ENCODE peak calls at places on chromosomes 16 and 17, in eight cellular contexts. One of them, this sample, is unnamed.

GRCh38 chr17:5092139-5093010 is 14.1 kb downstream of the ZFP3 start:
- DNase-seq in endothelial cell: no peak
- DNase-seq in Panc1: no peak
- DNase-seq in neural crest cell: no peak
- DNase-seq in stomach: no peak
- DNase-seq in osteocyte: no peak
- DNase-seq in mucosa of descending colon: no peak
- DNase-seq in PC-9: no peak
- DNase-seq in this sample: no peak

GRCh38 chr17:43010667-43011308 is 4.2 kb downstream of the IFI35 start:
- DNase-seq in endothelial cell: no peak
- DNase-seq in Panc1: no peak
- DNase-seq in neural crest cell: no peak
- DNase-seq in stomach: no peak
- DNase-seq in osteocyte: no peak
- DNase-seq in mucosa of descending colon: peak
- DNase-seq in PC-9: peak
- DNase-seq in this sample: no peak

GRCh38 chr16:88936913-88937666 is 39.9 kb downstream of the CBFA2T3 start:
- DNase-seq in endothelial cell: no peak
- DNase-seq in Panc1: no peak
- DNase-seq in neural crest cell: no peak
- DNase-seq in stomach: no peak
- DNase-seq in osteocyte: no peak
- DNase-seq in mucosa of descending colon: no peak
- DNase-seq in PC-9: no peak
- DNase-seq in this sample: no peak

GRCh38 chr17:77580531-77580930 is 378.0 kb upstream of the TNRC6C start:
- DNase-seq in endothelial cell: no peak
- DNase-seq in Panc1: no peak
- DNase-seq in neural crest cell: no peak
- DNase-seq in stomach: no peak
- DNase-seq in osteocyte: no peak
- DNase-seq in mucosa of descending colon: no peak
- DNase-seq in PC-9: no peak
- DNase-seq in this sample: no peak

GRCh38 chr17:73503560-73503959 is 140.7 kb downstream of the SDK2 start:
- DNase-seq in endothelial cell: no peak
- DNase-seq in Panc1: no peak
- DNase-seq in neural crest cell: no peak
- DNase-seq in stomach: no peak
- DNase-seq in osteocyte: no peak
- DNase-seq in mucosa of descending colon: no peak
- DNase-seq in PC-9: no peak
- DNase-seq in this sample: no peak

GRCh38 chr17:11917415-11917814 is 79.9 kb downstream of the ZNF18 start:
- DNase-seq in endothelial cell: no peak
- DNase-seq in Panc1: no peak
- DNase-seq in neural crest cell: no peak
- DNase-seq in stomach: no peak
- DNase-seq in osteocyte: no peak
- DNase-seq in mucosa of descending colon: no peak
- DNase-seq in PC-9: no peak
- DNase-seq in this sample: no peak

GRCh38 chr16:57361384-57361783 is 2.8 kb downstream of the CCL22 start:
- DNase-seq in endothelial cell: no peak
- DNase-seq in Panc1: no peak
- DNase-seq in neural crest cell: no peak
- DNase-seq in stomach: peak
- DNase-seq in osteocyte: no peak
- DNase-seq in mucosa of descending colon: no peak
- DNase-seq in PC-9: peak
- DNase-seq in this sample: no peak

GRCh38 chr17:39634384-39634871 is 2.5 kb upstream of the STARD3 start:
- DNase-seq in endothelial cell: no peak
- DNase-seq in Panc1: no peak
- DNase-seq in neural crest cell: no peak
- DNase-seq in stomach: no peak
- DNase-seq in osteocyte: no peak
- DNase-seq in mucosa of descending colon: no peak
- DNase-seq in PC-9: no peak
- DNase-seq in this sample: no peak

GRCh38 chr17:49013311-49014205 is 16.4 kb downstream of the IGF2BP1 start:
- DNase-seq in endothelial cell: peak
- DNase-seq in Panc1: no peak
- DNase-seq in neural crest cell: peak
- DNase-seq in stomach: no peak
- DNase-seq in osteocyte: peak
- DNase-seq in mucosa of descending colon: no peak
- DNase-seq in PC-9: no peak
- DNase-seq in this sample: no peak

DNA sequence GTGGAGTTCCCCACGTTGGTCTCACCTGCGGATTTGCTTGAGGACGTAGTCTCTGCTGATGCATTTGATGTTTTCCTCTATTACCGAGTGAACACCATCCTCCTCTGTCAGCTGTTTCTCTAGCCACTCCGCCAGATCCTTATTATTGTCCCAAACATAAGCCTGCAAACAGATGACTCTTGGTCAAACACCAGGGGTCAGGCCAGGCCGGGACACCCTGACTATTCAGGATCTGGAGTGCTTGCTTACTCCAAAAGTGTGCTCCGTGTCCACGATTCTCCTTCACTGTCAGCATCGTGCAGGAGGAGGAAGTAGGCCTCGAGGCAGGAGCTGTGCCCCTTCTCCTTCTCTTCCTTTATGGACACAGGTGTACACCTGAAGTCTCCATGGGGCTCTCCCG is 140.2 kb downstream of the AATF start:
- DNase-seq in endothelial cell: no peak
- DNase-seq in Panc1: no peak
- DNase-seq in neural crest cell: no peak
- DNase-seq in stomach: no peak
- DNase-seq in osteocyte: no peak
- DNase-seq in mucosa of descending colon: no peak
- DNase-seq in PC-9: no peak
- DNase-seq in this sample: no peak
- TF ChIP-seq CTCF in endothelial cell: no peak
- TF ChIP-seq CTCF in Panc1: no peak
- TF ChIP-seq CTCF in neural crest cell: peak
- TF ChIP-seq CTCF in stomach: no peak
- TF ChIP-seq CTCF in osteocyte: no peak
- TF ChIP-seq CTCF in mucosa of descending colon: no peak
- TF ChIP-seq CTCF in PC-9: no peak
- TF ChIP-seq CTCF in this sample: no peak

GRCh38 chr16:24577167-24577566 is 37.8 kb downstream of the RBBP6 start:
- DNase-seq in endothelial cell: peak
- DNase-seq in Panc1: no peak
- DNase-seq in neural crest cell: no peak
- DNase-seq in stomach: no peak
- DNase-seq in osteocyte: no peak
- DNase-seq in mucosa of descending colon: no peak
- DNase-seq in PC-9: no peak
- DNase-seq in this sample: no peak

GRCh38 chr16:24583494-24583893 is 44.1 kb downstream of the RBBP6 start:
- DNase-seq in endothelial cell: no peak
- DNase-seq in Panc1: no peak
- DNase-seq in neural crest cell: no peak
- DNase-seq in stomach: no peak
- DNase-seq in osteocyte: no peak
- DNase-seq in mucosa of descending colon: no peak
- DNase-seq in PC-9: no peak
- DNase-seq in this sample: no peak

GRCh38 chr16:24580665-24581064 is 41.3 kb downstream of the RBBP6 start:
- DNase-seq in endothelial cell: no peak
- DNase-seq in Panc1: peak
- DNase-seq in neural crest cell: no peak
- DNase-seq in stomach: no peak
- DNase-seq in osteocyte: no peak
- DNase-seq in mucosa of descending colon: no peak
- DNase-seq in PC-9: no peak
- DNase-seq in this sample: no peak
- TF ChIP-seq CTCF in endothelial cell: no peak
- TF ChIP-seq CTCF in Panc1: no peak
- TF ChIP-seq CTCF in neural crest cell: no peak
- TF ChIP-seq CTCF in stomach: no peak
- TF ChIP-seq CTCF in osteocyte: peak
- TF ChIP-seq CTCF in mucosa of descending colon: no peak
- TF ChIP-seq CTCF in PC-9: peak
- TF ChIP-seq CTCF in this sample: no peak

GRCh38 chr16:2911580-2912329 is at the start of gene FLYWCH1:
- DNase-seq in endothelial cell: peak
- DNase-seq in Panc1: no peak
- DNase-seq in neural crest cell: peak
- DNase-seq in stomach: peak
- DNase-seq in osteocyte: peak
- DNase-seq in mucosa of descending colon: peak
- DNase-seq in PC-9: peak
- DNase-seq in this sample: peak
- TF ChIP-seq CTCF in endothelial cell: no peak
- TF ChIP-seq CTCF in Panc1: no peak
- TF ChIP-seq CTCF in neural crest cell: no peak
- TF ChIP-seq CTCF in stomach: peak
- TF ChIP-seq CTCF in osteocyte: no peak
- TF ChIP-seq CTCF in mucosa of descending colon: no peak
- TF ChIP-seq CTCF in PC-9: no peak
- TF ChIP-seq CTCF in this sample: no peak

GRCh38 chr17:44492706-44493272 is 10.4 kb downstream of the GPATCH8 start:
- DNase-seq in endothelial cell: no peak
- DNase-seq in Panc1: no peak
- DNase-seq in neural crest cell: no peak
- DNase-seq in stomach: no peak
- DNase-seq in osteocyte: peak
- DNase-seq in mucosa of descending colon: no peak
- DNase-seq in PC-9: no peak
- DNase-seq in this sample: no peak

GRCh38 chr17:44489581-44489980 is 13.6 kb downstream of the GPATCH8 start:
- DNase-seq in endothelial cell: no peak
- DNase-seq in Panc1: no peak
- DNase-seq in neural crest cell: no peak
- DNase-seq in stomach: no peak
- DNase-seq in osteocyte: peak
- DNase-seq in mucosa of descending colon: no peak
- DNase-seq in PC-9: no peak
- DNase-seq in this sample: no peak

GRCh38 chr17:44487170-44487569 is 16.0 kb downstream of the GPATCH8 start:
- DNase-seq in endothelial cell: no peak
- DNase-seq in Panc1: no peak
- DNase-seq in neural crest cell: no peak
- DNase-seq in stomach: no peak
- DNase-seq in osteocyte: no peak
- DNase-seq in mucosa of descending colon: no peak
- DNase-seq in PC-9: no peak
- DNase-seq in this sample: no peak
- TF ChIP-seq CTCF in endothelial cell: no peak
- TF ChIP-seq CTCF in Panc1: no peak
- TF ChIP-seq CTCF in neural crest cell: no peak
- TF ChIP-seq CTCF in stomach: no peak
- TF ChIP-seq CTCF in osteocyte: no peak
- TF ChIP-seq CTCF in mucosa of descending colon: no peak
- TF ChIP-seq CTCF in PC-9: no peak
- TF ChIP-seq CTCF in this sample: no peak

DNA sequence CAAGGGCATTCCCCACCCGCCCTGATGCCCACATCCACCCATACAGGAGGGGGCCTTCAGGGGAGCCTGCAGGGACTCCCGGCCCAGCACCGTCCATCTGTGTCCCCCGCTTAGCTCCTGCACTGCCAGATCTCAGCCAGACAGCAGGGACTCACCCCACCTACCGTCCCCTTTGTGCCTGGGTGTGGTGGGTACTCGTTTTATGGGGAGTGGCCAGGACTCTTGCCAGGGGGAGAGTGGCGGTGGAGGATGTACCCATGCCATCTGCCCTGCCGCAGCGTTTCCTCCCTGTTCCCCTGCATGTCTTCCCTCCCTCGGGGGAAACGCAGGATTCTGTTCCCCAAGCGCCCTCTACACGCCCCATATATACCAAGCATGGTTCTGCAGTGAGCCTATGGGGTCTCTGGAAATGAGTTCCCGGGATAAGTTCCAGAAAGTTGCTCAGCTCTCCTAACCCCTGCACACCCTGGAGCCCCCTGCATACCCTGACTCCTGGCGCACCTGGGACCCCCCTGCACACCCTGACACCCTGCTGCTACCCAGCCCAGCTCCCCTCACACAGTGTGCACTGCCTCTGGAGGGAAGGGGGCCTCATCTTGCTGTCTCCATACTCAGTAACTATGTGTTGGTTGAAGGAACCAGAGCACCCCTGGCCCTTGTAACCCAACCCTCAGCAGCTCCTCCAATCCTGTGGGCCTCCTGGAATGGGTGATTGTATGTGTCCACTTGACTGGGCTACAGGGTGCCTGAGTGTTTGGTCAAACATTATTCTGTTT is 4.2 kb upstream of the MAFG start:
- DNase-seq in endothelial cell: no peak
- DNase-seq in Panc1: no peak
- DNase-seq in neural crest cell: no peak
- DNase-seq in stomach: no peak
- DNase-seq in osteocyte: no peak
- DNase-seq in mucosa of descending colon: no peak
- DNase-seq in PC-9: no peak
- DNase-seq in this sample: no peak
- TF ChIP-seq CTCF in endothelial cell: no peak
- TF ChIP-seq CTCF in Panc1: no peak
- TF ChIP-seq CTCF in neural crest cell: no peak
- TF ChIP-seq CTCF in stomach: no peak
- TF ChIP-seq CTCF in osteocyte: no peak
- TF ChIP-seq CTCF in mucosa of descending colon: no peak
- TF ChIP-seq CTCF in PC-9: no peak
- TF ChIP-seq CTCF in this sample: no peak

DNA sequence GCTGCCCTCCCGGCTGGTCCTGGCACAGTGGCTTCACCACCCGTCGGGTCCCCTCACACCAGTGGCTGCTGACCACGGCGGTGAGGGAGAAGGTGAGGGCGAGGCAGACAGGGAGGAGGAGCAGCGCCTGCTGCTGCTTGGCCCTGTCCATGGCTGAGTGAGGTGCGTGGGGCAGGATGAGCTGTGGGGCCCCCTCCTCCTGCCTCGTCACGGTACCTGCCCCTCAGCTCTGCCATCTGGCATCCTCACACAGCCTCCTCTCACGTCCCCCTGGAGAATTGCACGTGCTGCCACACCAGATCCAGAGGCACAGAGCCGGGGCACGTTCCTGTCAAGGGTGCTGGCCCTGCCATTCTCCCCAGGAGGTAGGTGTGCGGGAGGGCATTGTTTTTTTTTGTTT is at the start of gene GSG1L2:
- DNase-seq in endothelial cell: no peak
- DNase-seq in Panc1: no peak
- DNase-seq in neural crest cell: no peak
- DNase-seq in stomach: no peak
- DNase-seq in osteocyte: no peak
- DNase-seq in mucosa of descending colon: no peak
- DNase-seq in PC-9: no peak
- DNase-seq in this sample: no peak
- TF ChIP-seq CTCF in endothelial cell: no peak
- TF ChIP-seq CTCF in Panc1: no peak
- TF ChIP-seq CTCF in neural crest cell: no peak
- TF ChIP-seq CTCF in stomach: no peak
- TF ChIP-seq CTCF in osteocyte: no peak
- TF ChIP-seq CTCF in mucosa of descending colon: no peak
- TF ChIP-seq CTCF in PC-9: no peak
- TF ChIP-seq CTCF in this sample: no peak

This sample was measured in heart right ventricle.